ENCODE peak calls at places on chromosomes 1 and 21, in seven cellular contexts. One of them, this sample, is unnamed.

GRCh38 chr1:76425843-76426145 is 351.2 kb downstream of the ST6GALNAC3 start:
- DNase-seq in adrenal gland: no peak
- DNase-seq in ovary: no peak
- DNase-seq in A549: no peak
- DNase-seq in stomach: no peak
- DNase-seq in IMR-90: peak
- DNase-seq in endothelial cell of umbilical vein: peak
- DNase-seq in this sample: no peak

GRCh38 chr1:36464605-36465393 is 615 bp upstream of the MRPS15 start:
- DNase-seq in adrenal gland: no peak
- DNase-seq in ovary: no peak
- DNase-seq in A549: no peak
- DNase-seq in stomach: no peak
- DNase-seq in IMR-90: peak
- DNase-seq in endothelial cell of umbilical vein: no peak
- DNase-seq in this sample: peak

GRCh38 chr1:40479156-40479555 is 2.1 kb downstream of the ZFP69 start:
- DNase-seq in adrenal gland: no peak
- DNase-seq in ovary: no peak
- DNase-seq in A549: no peak
- DNase-seq in stomach: no peak
- DNase-seq in IMR-90: no peak
- DNase-seq in endothelial cell of umbilical vein: no peak
- DNase-seq in this sample: no peak

GRCh38 chr1:1788646-1789431 is 10.6 kb upstream of the NADK start:
- DNase-seq in adrenal gland: peak
- DNase-seq in ovary: no peak
- DNase-seq in A549: peak
- DNase-seq in stomach: peak
- DNase-seq in IMR-90: peak
- DNase-seq in endothelial cell of umbilical vein: no peak
- DNase-seq in this sample: no peak

GRCh38 chr1:24768873-24769605 is 23.8 kb downstream of the CLIC4 start:
- DNase-seq in adrenal gland: no peak
- DNase-seq in ovary: no peak
- DNase-seq in A549: no peak
- DNase-seq in stomach: no peak
- DNase-seq in IMR-90: no peak
- DNase-seq in endothelial cell of umbilical vein: peak
- DNase-seq in this sample: no peak

GRCh38 chr1:63690966-63691365 is 82.9 kb upstream of the ROR1 start:
- DNase-seq in adrenal gland: no peak
- DNase-seq in ovary: no peak
- DNase-seq in A549: no peak
- DNase-seq in stomach: no peak
- DNase-seq in IMR-90: no peak
- DNase-seq in endothelial cell of umbilical vein: no peak
- DNase-seq in this sample: no peak

GRCh38 chr1:213474054-213474453 is 423.0 kb downstream of the RPS6KC1 start:
- DNase-seq in adrenal gland: peak
- DNase-seq in ovary: peak
- DNase-seq in A549: no peak
- DNase-seq in stomach: no peak
- DNase-seq in IMR-90: no peak
- DNase-seq in endothelial cell of umbilical vein: no peak
- DNase-seq in this sample: no peak

GRCh38 chr21:16420086-16420724 is 690.4 kb downstream of the USP25 start:
- DNase-seq in adrenal gland: peak
- DNase-seq in ovary: peak
- DNase-seq in A549: peak
- DNase-seq in stomach: peak
- DNase-seq in IMR-90: peak
- DNase-seq in endothelial cell of umbilical vein: peak
- DNase-seq in this sample: no peak

GRCh38 chr21:28247454-28248020 is 745.1 kb downstream of the LTN1 start:
- DNase-seq in adrenal gland: no peak
- DNase-seq in ovary: no peak
- DNase-seq in A549: no peak
- DNase-seq in stomach: no peak
- DNase-seq in IMR-90: no peak
- DNase-seq in endothelial cell of umbilical vein: no peak
- DNase-seq in this sample: no peak

DNA sequence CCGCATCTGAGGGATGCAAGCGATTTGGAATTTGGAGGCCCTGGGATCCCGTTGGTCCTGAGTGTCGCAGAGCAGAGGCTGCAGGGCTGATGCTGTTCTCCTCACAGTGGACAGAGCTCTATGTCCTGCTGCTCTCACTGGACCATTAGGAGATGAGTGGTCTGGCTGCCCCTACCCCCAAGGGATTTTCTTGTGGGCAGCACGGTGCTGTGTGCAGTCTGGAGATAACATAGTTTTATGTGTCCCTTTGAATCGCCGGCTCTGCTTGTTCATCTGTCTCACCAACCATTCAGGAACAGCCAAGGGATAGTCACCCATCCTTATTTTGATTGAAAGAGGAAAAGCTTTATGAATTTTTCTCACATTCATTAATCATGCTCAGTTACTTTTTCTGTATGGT is 49.9 kb downstream of the CHRM3 start:
- DNase-seq in adrenal gland: no peak
- DNase-seq in ovary: no peak
- DNase-seq in A549: no peak
- DNase-seq in stomach: no peak
- DNase-seq in IMR-90: no peak
- DNase-seq in endothelial cell of umbilical vein: no peak
- DNase-seq in this sample: no peak
- TF ChIP-seq POLR2A in adrenal gland: no peak
- TF ChIP-seq POLR2A in ovary: no peak
- TF ChIP-seq POLR2A in A549: no peak
- TF ChIP-seq POLR2A in stomach: no peak
- TF ChIP-seq POLR2A in IMR-90: no peak
- TF ChIP-seq POLR2A in endothelial cell of umbilical vein: no peak
- TF ChIP-seq POLR2A in this sample: no peak

DNA sequence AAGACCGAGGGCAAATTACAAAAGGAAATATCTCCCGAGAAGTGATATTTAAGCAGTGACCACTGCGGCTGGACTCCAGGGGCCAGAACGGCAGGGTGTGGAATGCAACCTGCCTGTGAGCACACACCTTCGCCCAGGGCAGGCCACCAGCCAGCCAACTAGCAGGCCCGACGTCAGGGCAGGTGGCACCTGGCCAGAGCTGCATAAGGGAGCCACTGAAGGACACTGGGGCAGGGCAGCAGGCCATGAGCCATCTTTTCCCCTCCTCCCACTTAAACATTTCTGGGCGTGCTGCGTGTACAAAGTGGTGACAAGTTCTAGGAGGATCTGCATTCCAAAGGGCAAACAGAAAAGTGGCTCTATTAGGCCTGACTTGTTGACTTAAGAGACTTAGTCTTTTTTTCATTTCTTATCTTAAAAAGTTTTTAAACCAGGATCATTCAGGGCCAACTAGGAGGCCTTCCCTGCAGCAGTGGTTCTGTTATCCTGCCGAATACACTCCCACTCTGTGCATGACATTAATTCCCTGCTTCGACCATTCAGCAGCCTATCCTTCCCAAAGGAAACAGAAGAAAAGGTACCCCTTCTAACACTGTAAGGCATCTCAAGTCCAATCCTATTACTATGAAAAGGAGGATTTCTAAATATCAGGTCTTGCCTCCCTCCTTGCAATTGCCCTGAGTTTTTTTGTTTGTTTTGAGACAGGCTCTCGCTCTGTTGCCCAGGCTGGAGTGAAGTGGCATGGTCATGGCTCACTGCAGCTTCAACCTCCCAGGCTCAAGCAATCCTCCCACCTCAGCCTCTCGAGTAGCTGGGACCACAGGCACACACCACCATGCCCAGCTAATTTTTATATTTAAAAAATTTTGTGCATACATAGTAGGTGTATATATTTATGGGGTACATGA is 96.3 kb downstream of the BCAR3 start:
- DNase-seq in adrenal gland: peak
- DNase-seq in ovary: peak
- DNase-seq in A549: peak
- DNase-seq in stomach: peak
- DNase-seq in IMR-90: no peak
- DNase-seq in endothelial cell of umbilical vein: no peak
- DNase-seq in this sample: no peak
- TF ChIP-seq POLR2A in adrenal gland: peak
- TF ChIP-seq POLR2A in ovary: no peak
- TF ChIP-seq POLR2A in A549: no peak
- TF ChIP-seq POLR2A in stomach: no peak
- TF ChIP-seq POLR2A in IMR-90: no peak
- TF ChIP-seq POLR2A in endothelial cell of umbilical vein: no peak
- TF ChIP-seq POLR2A in this sample: no peak

GRCh38 chr1:120179420-120180348 is 3.4 kb upstream of the SEC22B start:
- DNase-seq in adrenal gland: peak
- DNase-seq in ovary: peak
- DNase-seq in A549: no peak
- DNase-seq in stomach: no peak
- DNase-seq in IMR-90: peak
- DNase-seq in endothelial cell of umbilical vein: peak
- DNase-seq in this sample: no peak
- TF ChIP-seq POLR2A in adrenal gland: no peak
- TF ChIP-seq POLR2A in ovary: no peak
- TF ChIP-seq POLR2A in A549: no peak
- TF ChIP-seq POLR2A in stomach: no peak
- TF ChIP-seq POLR2A in IMR-90: no peak
- TF ChIP-seq POLR2A in endothelial cell of umbilical vein: no peak
- TF ChIP-seq POLR2A in this sample: no peak

GRCh38 chr1:8862528-8862927 is 16.0 kb downstream of the ENO1 start:
- DNase-seq in adrenal gland: no peak
- DNase-seq in ovary: no peak
- DNase-seq in A549: peak
- DNase-seq in stomach: no peak
- DNase-seq in IMR-90: no peak
- DNase-seq in endothelial cell of umbilical vein: peak
- DNase-seq in this sample: no peak
- TF ChIP-seq POLR2A in adrenal gland: no peak
- TF ChIP-seq POLR2A in ovary: no peak
- TF ChIP-seq POLR2A in A549: no peak
- TF ChIP-seq POLR2A in stomach: no peak
- TF ChIP-seq POLR2A in IMR-90: no peak
- TF ChIP-seq POLR2A in endothelial cell of umbilical vein: no peak
- TF ChIP-seq POLR2A in this sample: no peak

GRCh38 chr1:26993237-26994019 is at the start of gene TRNP1:
- DNase-seq in adrenal gland: peak
- DNase-seq in ovary: peak
- DNase-seq in A549: peak
- DNase-seq in stomach: peak
- DNase-seq in IMR-90: peak
- DNase-seq in endothelial cell of umbilical vein: peak
- DNase-seq in this sample: peak
- TF ChIP-seq POLR2A in adrenal gland: no peak
- TF ChIP-seq POLR2A in ovary: no peak
- TF ChIP-seq POLR2A in A549: peak
- TF ChIP-seq POLR2A in stomach: no peak
- TF ChIP-seq POLR2A in IMR-90: peak
- TF ChIP-seq POLR2A in endothelial cell of umbilical vein: peak
- TF ChIP-seq POLR2A in this sample: peak